ENCODE peak calls at places on chromosomes 16 and 17, in five cellular contexts. D is IMR-90, J is neuronal stem cell, P is H9, Y is mesenchymal stem cell. U is an unnamed sample.

GRCh38 chr16:81445926-81446317 is 1.3 kb downstream of the CMIP start:
- DNase-seq in J (no peak), P (no peak), D (no peak), Y (no peak), U (peak; percentile 67)

GRCh38 chr16:82675300-82675699 is 48.5 kb downstream of the CDH13 start:
- DNase-seq in Y (no peak), D (peak; percentile 49), P (no peak), J (no peak), U (no peak)

GRCh38 chr17:83050651-83051422 is 28.6 kb upstream of the METRNL start:
- DNase-seq in J (no peak), D (no peak), P (peak; percentile 76), Y (no peak), U (no peak)

GRCh38 chr16:85699224-85699558 is 10.4 kb upstream of the GINS2 start:
- DNase-seq in D (no peak), Y (no peak), P (peak; percentile 69), J (no peak), U (peak; percentile 43)

GRCh38 chr17:596763-597644 is 117.6 kb downstream of the VPS53 start:
- DNase-seq in P (no peak), D (peak; percentile 90), J (no peak), Y (peak; percentile 52), U (no peak)

GRCh38 chr17:36721560-36722120 is 120.3 kb downstream of the MRM1 start:
- DNase-seq in D (peak; percentile 2), Y (peak; percentile 5), P (no peak), J (no peak), U (no peak)

GRCh38 chr16:55494994-55495421 is 13.9 kb upstream of the LPCAT2 start:
- DNase-seq in J (no peak), Y (peak; percentile 89), D (peak; percentile 96), P (peak; percentile 29), U (peak; percentile 66)

GRCh38 chr17:35774499-35774898 is 13.8 kb downstream of the C17orf50 start:
- DNase-seq in J (no peak), D (peak; percentile 21), P (no peak), Y (no peak), U (no peak)

GRCh38 chr16:15946257-15947044 is 3.0 kb upstream of the ABCC1 start:
- DNase-seq in J (no peak), Y (peak; percentile 68), D (peak; percentile 91), P (no peak), U (no peak)

GRCh38 chr17:61470530-61471136 is 18.4 kb downstream of the TBX4 start:
- DNase-seq in J (no peak), D (no peak), P (peak; percentile 61), Y (no peak), U (no peak)

GRCh38 chr17:5262417-5262816 is 19.7 kb upstream of the RABEP1 start:
- DNase-seq in J (no peak), D (no peak), Y (no peak), P (no peak), U (no peak)

GRCh38 chr16:80708823-80709222 is 95.6 kb downstream of the CDYL2 start:
- DNase-seq in J (no peak), D (no peak), P (no peak), Y (no peak), U (no peak)

GRCh38 chr16:2501938-2502900 is 11.5 kb upstream of the ATP6V0C start:
- DNase-seq in P (no peak), D (no peak), Y (no peak), J (no peak), U (no peak)

GRCh38 chr17:68981288-68981687 is 26.1 kb upstream of the ABCA8 start:
- DNase-seq in D (peak; percentile 36), Y (peak; percentile 94), J (no peak), P (no peak), U (no peak)

GRCh38 chr17:83109793-83110645 is 30.6 kb downstream of the METRNL start:
- DNase-seq in P (no peak), J (no peak), Y (peak; percentile 88), D (peak; percentile 97), U (peak; percentile 62)

GRCh38 chr17:42270596-42270995 is 5.6 kb downstream of the STAT5B start:
- DNase-seq in J (no peak), Y (no peak), P (no peak), D (no peak), U (no peak)

GRCh38 chr17:57599271-57600045 is 145.6 kb downstream of the CCDC182 start:
- DNase-seq in D (no peak), J (no peak), Y (no peak), P (no peak), U (no peak)

GRCh38 chr17:19743101-19744100 is 4.7 kb downstream of the ALDH3A1 start:
- DNase-seq in D (no peak), Y (no peak), J (no peak), P (no peak), U (no peak)

GRCh38 chr17:71286625-71287024 is 834.2 kb upstream of the SOX9 start:
- DNase-seq in Y (no peak), J (no peak), P (peak; percentile 50), D (no peak), U (peak; percentile 45)

GRCh38 chr17:81031571-81032550 is 3.1 kb upstream of the BAIAP2 start:
- DNase-seq in J (no peak), Y (no peak), D (no peak), P (no peak), U (no peak)

GRCh38 chr16:77721752-77722314 is 481 bp upstream of the NUDT7 start:
- DNase-seq in D (no peak), J (no peak), Y (no peak), P (no peak), U (no peak)

GRCh38 chr16:24837969-24838368 is 7.8 kb upstream of the SLC5A11 start:
- DNase-seq in J (no peak), P (no peak), D (no peak), Y (no peak), U (no peak)

GRCh38 chr16:50909831-50910697 is 168.2 kb downstream of the CYLD start:
- DNase-seq in J (no peak), P (no peak), Y (no peak), D (no peak), U (no peak)

GRCh38 chr17:34201225-34201624 is 53.9 kb upstream of the CCL2 start:
- DNase-seq in Y (no peak), J (no peak), P (no peak), D (peak; percentile 18), U (no peak)

GRCh38 chr16:53817117-53817516 is 113.2 kb downstream of the FTO start:
- DNase-seq in D (peak; percentile 96), J (no peak), P (no peak), Y (peak; percentile 91), U (peak; percentile 51)

GRCh38 chr16:16905850-16906249 is 526.9 kb downstream of the NPIPA7 start:
- DNase-seq in J (no peak), P (no peak), Y (no peak), D (no peak), U (no peak)

GRCh38 chr17:42456223-42457106 is 2.2 kb upstream of the ATP6V0A1 start:
- DNase-seq in Y (peak; percentile 86), D (peak; percentile 83), P (no peak), J (no peak), U (no peak)

GRCh38 chr16:25109643-25110042 is 1.9 kb upstream of the LCMT1 start:
- DNase-seq in Y (peak; percentile 96), P (no peak), J (no peak), D (peak; percentile 98), U (no peak)

GRCh38 chr17:55300479-55301290 is 35.9 kb downstream of the HLF start:
- DNase-seq in D (no peak), J (no peak), P (no peak), Y (no peak), U (no peak)

DNA sequence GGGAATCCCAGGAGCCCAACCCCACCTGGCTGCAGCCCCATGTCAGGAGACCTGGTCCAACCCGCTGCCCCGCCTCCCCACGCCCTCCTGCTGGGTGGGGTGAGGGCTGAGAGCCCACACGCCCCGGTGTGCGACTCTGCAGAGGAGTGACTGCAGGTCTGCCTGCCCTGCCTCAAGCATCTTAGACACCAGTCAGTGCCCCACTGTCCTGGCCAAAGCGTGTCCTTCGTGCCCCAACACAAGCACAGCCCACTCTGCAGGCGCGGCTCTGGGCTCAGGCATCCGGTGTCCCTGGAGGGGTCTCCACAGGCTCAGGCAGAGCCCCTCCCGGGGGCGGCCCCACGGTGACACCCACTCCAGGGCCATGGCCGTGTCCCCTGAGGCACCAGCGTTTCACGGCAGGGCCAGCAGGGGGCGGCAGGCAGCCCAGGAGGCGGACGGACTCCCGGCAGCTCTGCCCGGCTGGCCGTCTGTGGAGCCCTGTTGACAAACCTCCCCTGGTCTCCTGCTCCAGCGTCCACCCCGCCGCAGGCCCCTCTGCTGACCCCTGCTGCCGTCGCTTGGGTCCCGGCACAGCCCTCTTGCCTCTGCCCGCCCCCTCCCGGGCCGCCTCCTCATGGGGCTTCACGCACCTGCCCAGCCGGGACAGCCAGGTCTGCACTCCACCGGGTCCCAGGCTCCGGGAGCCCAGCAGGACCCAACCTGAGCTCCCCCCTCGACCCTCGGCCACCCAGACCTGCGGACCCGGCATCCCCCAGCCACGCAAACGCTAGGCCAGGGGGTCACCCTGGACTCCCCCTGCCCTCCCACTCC is 8.6 kb upstream of the UBE2I start:
- DNase-seq in P (peak; percentile 87), D (peak; percentile 22), Y (peak; percentile 54), J (peak; percentile 57), U (peak; percentile 73)
- H2BK15ac ChIP-seq in P (no peak overlapping the region), D (no peak overlapping the region), Y (no peak overlapping the region), J (peak overlapping the region; percentile 97), U (no peak overlapping the region)

GRCh38 chr17:76025294-76025693 is 1.8 kb downstream of the EVPL start:
- DNase-seq in J (no peak), D (no peak), P (no peak), Y (no peak), U (no peak)

GRCh38 chr17:76026714-76027158 is 370 bp downstream of the EVPL start:
- DNase-seq in Y (no peak), D (no peak), J (no peak), P (peak; percentile 46), U (no peak)

GRCh38 chr17:76023900-76024237 is 3.2 kb downstream of the EVPL start:
- DNase-seq in Y (no peak), J (no peak), P (no peak), D (no peak), U (no peak)

GRCh38 chr17:76024353-76024752 is 2.8 kb downstream of the EVPL start:
- DNase-seq in P (no peak), J (no peak), Y (no peak), D (no peak), U (no peak)

DNA sequence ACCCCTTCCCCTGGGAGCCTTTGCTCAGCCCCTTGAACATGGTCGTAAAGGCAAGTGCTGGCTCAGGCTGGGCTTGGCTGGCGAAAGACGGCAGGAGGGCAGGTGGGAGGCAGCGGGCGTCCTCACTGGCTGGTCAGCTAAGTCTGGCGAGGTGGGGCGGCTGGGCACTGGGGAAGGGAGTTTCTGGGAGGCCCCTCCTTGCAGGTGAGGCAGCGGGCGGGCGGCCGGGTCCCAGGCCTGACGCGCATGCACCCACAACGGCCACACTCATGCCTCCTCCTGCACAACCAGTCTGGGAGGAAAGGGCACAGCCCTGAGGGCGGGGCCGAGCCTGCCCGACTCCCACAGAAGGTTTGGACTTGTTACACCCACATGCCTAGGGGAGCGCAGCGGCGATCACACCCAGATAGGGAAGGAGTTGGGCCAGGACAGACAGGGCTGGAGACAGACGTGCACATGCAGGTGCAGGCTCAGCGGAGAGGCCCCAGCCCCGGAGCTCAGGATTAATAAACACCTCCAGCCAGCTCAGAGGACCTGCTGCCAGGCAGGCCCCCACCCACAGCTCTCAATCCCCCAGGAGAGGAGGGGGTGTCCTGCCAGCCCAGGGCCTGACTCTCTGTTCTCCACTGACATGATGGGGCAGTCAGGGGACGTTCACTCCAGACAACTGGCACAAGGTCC is at the start of gene EVPL:
- DNase-seq in J (no peak), Y (no peak), D (no peak), P (peak; percentile 58), U (no peak)
- H2BK15ac ChIP-seq in J (no peak within 1 kb of the TSS), Y (peak within 1 kb of the TSS; percentile 48), D (no peak within 1 kb of the TSS), P (no peak within 1 kb of the TSS), U (no peak within 1 kb of the TSS)

GRCh38 chr17:44202756-44203155 is 3.1 kb upstream of the ATXN7L3 start:
- DNase-seq in D (no peak), P (no peak), J (no peak), Y (no peak), U (no peak)
- H2BK15ac ChIP-seq in D (peak overlapping the region; percentile 50), P (no peak overlapping the region), J (no peak overlapping the region), Y (no peak overlapping the region), U (no peak overlapping the region)

GRCh38 chr16:11361751-11362742 is 16.8 kb downstream of the RMI2 start:
- DNase-seq in J (no peak), Y (no peak), D (no peak), P (no peak), U (no peak)
- H2BK15ac ChIP-seq in J (no peak overlapping the region), Y (peak overlapping the region; percentile 39), D (peak overlapping the region; percentile 36), P (no peak overlapping the region), U (no peak overlapping the region)